ENCODE peak calls at places on chromosomes 4 and X, in seven cellular contexts. X, H, N, P, A, R and T are unnamed samples.

GRCh38 chr4:77154761-77155499 is 2.1 kb upstream of the CCNG2 start:
- DNase-seq in X (no peak), H (no peak), N (no peak), P (no peak), A (no peak), R (no peak), T (no peak)

GRCh38 chr4:126794363-126794762 is 838.4 kb upstream of the INTU start:
- DNase-seq in X (no peak), H (no peak), N (no peak), P (no peak), A (no peak), R (peak), T (peak)

GRCh38 chrX:103073442-103073841 is 9.5 kb upstream of the BEX1 start:
- DNase-seq in X (no peak), H (no peak), N (no peak), P (no peak), A (no peak), R (no peak), T (no peak)

GRCh38 chr4:186283311-186283710 is 17.3 kb downstream of the F11 start:
- DNase-seq in X (no peak), H (no peak), N (no peak), P (no peak), A (no peak), R (no peak), T (no peak)

GRCh38 chr4:15794432-15794831 is 16.3 kb downstream of the CD38 start:
- DNase-seq in X (no peak), H (no peak), N (no peak), P (no peak), A (no peak), R (no peak), T (no peak)

GRCh38 chr4:119525005-119525749 is 103.4 kb downstream of the PDE5A start:
- DNase-seq in X (peak), H (no peak), N (no peak), P (no peak), A (no peak), R (peak), T (peak)

GRCh38 chr4:1783011-1783410 is 10.1 kb upstream of the FGFR3 start:
- DNase-seq in X (no peak), H (no peak), N (no peak), P (no peak), A (no peak), R (no peak), T (peak)

GRCh38 chr4:46508216-46508615 is 118.3 kb upstream of the GABRA2 start:
- DNase-seq in X (no peak), H (no peak), N (no peak), P (no peak), A (no peak), R (no peak), T (peak)

GRCh38 chr4:80610845-80611244 is 275.3 kb downstream of the CFAP299 start:
- DNase-seq in X (peak), H (no peak), N (no peak), P (no peak), A (no peak), R (peak), T (peak)

GRCh38 chr4:13876151-13876550 is 248.6 kb upstream of the BOD1L1 start:
- DNase-seq in X (peak), H (no peak), N (no peak), P (no peak), A (no peak), R (no peak), T (no peak)

GRCh38 chr4:105050896-105051295 is 95.8 kb upstream of the TET2 start:
- DNase-seq in X (no peak), H (no peak), N (no peak), P (no peak), A (no peak), R (peak), T (no peak)

GRCh38 chr4:25755911-25756310 is 100.3 kb downstream of the SLC34A2 start:
- DNase-seq in X (no peak), H (no peak), N (no peak), P (no peak), A (no peak), R (no peak), T (no peak)

GRCh38 chr4:4419896-4420295 is 33.0 kb downstream of the NSG1 start:
- DNase-seq in X (no peak), H (no peak), N (peak), P (peak), A (peak), R (no peak), T (no peak)

GRCh38 chr4:51866835-51867234 is 23.9 kb downstream of the DCUN1D4 start:
- DNase-seq in X (no peak), H (no peak), N (no peak), P (no peak), A (no peak), R (no peak), T (no peak)

GRCh38 chr4:94127707-94128328 is 79.8 kb upstream of the SMARCAD1 start:
- DNase-seq in X (no peak), H (peak), N (no peak), P (no peak), A (no peak), R (peak), T (no peak)

GRCh38 chr4:181007751-181008150 is 1235.5 kb upstream of the TENM3 start:
- DNase-seq in X (no peak), H (no peak), N (no peak), P (no peak), A (no peak), R (peak), T (no peak)

GRCh38 chrX:153526801-153527599 is 9.6 kb downstream of the ATP2B3 start:
- DNase-seq in X (no peak), H (no peak), N (no peak), P (no peak), A (no peak), R (no peak), T (no peak)

GRCh38 chr4:27048350-27049100 is 187.9 kb downstream of the STIM2 start:
- DNase-seq in X (no peak), H (peak), N (no peak), P (no peak), A (peak), R (peak), T (no peak)

GRCh38 chr4:98283219-98284199 is 22.3 kb downstream of the RAP1GDS1 start:
- DNase-seq in X (no peak), H (no peak), N (no peak), P (no peak), A (no peak), R (peak), T (peak)

GRCh38 chr4:143240920-143241319 is 56.2 kb downstream of the USP38 start:
- DNase-seq in X (no peak), H (no peak), N (no peak), P (no peak), A (no peak), R (no peak), T (no peak)

GRCh38 chr4:129822708-129823504 is 727.0 kb downstream of the C4orf33 start:
- DNase-seq in X (no peak), H (no peak), N (peak), P (no peak), A (no peak), R (no peak), T (peak)

GRCh38 chr4:186724048-186724860 is 598 bp upstream of the FAT1 start:
- DNase-seq in X (no peak), H (peak), N (peak), P (peak), A (no peak), R (peak), T (no peak)

GRCh38 chrX:108020631-108021030 is 24.2 kb upstream of the VSIG1 start:
- DNase-seq in X (no peak), H (peak), N (peak), P (no peak), A (no peak), R (peak), T (no peak)

GRCh38 chr4:74284074-74284473 is 24.2 kb upstream of the EPGN start:
- DNase-seq in X (peak), H (no peak), N (no peak), P (no peak), A (no peak), R (peak), T (peak)

DNA sequence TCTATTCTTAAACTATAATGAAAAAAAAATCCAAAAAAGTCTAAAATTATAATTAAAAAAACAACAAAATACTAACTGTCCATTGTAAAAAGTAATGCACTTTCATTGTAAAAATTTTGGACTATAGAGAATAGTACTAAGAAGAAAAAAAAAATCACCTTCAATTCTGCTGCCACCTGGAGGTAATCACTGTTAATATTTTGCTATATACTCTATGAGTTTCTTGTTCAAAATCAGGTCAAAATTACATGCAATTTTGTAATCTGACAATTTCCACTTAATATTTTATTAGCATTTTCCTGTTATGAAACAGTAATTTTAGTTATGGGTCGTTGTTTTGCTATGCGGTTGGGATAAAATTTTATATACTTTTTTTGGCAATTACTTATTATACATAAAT is 62.0 kb downstream of the HTT start:
- DNase-seq in X (no peak), H (no peak), N (no peak), P (no peak), A (no peak), R (peak), T (no peak)
- TF ChIP-seq CTCF in X (no peak), H (no peak), N (peak), P (peak), A (no peak), R (peak), T (peak)

GRCh38 chr4:47690611-47691010 is 147.3 kb downstream of the CORIN start:
- DNase-seq in X (no peak), H (no peak), N (no peak), P (no peak), A (no peak), R (no peak), T (no peak)
- TF ChIP-seq CTCF in X (no peak), H (peak), N (no peak), P (no peak), A (no peak), R (no peak), T (no peak)

GRCh38 chr4:92014060-92014459 is 289.7 kb upstream of the GRID2 start:
- DNase-seq in X (no peak), H (no peak), N (no peak), P (no peak), A (no peak), R (no peak), T (no peak)

GRCh38 chr4:92012899-92013867 is 290.6 kb upstream of the GRID2 start:
- DNase-seq in X (no peak), H (peak), N (peak), P (no peak), A (no peak), R (no peak), T (no peak)
- TF ChIP-seq CTCF in X (no peak), H (peak), N (peak), P (no peak), A (no peak), R (no peak), T (peak)

DNA sequence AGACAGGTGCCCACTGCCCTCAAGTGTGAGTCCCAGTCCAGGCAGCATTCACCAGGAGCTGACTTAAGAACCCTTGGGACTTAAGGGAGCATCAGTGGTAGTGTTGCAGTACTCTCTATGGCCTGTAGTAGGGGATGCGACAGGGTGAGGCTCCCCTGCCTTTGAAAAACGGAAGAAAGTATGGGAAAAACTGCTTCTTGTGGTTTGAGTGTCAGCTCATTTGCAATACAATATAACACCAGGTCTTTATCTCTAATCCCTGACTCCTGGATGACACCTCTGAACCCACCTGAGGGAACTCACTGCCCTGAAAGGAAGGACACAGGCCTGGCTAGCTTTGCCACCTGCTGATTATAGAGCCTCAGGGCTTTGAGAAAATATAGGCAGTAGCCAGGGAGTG is 176.0 kb downstream of the SMARCA1 start:
- DNase-seq in X (no peak), H (peak), N (peak), P (no peak), A (no peak), R (no peak), T (no peak)
- TF ChIP-seq CTCF in X (peak), H (peak), N (peak), P (no peak), A (no peak), R (no peak), T (no peak)